ENCODE peak calls at places on chromosomes 7 and 10, in four cellular contexts. Y is HepG2, F is K562, J is GM12878. Z is an unnamed sample.

GRCh38 chr10:74953214-74953613 is 126.8 kb downstream of the KAT6B start:
- DNase-seq in J (no peak), F (no peak), Y (peak), Z (no peak)

GRCh38 chr10:69866688-69867461 is 65.2 kb downstream of the COL13A1 start:
- DNase-seq in J (no peak), Y (no peak), F (no peak), Z (no peak)

GRCh38 chr10:71767420-71768035 is 5.8 kb downstream of the VSIR start:
- DNase-seq in Y (peak), J (no peak), F (no peak), Z (peak)

GRCh38 chr10:103545771-103546281 is 52.3 kb downstream of the NEURL1 start:
- DNase-seq in F (no peak), J (no peak), Y (no peak), Z (no peak)

GRCh38 chr10:22550732-22551131 is 163.6 kb downstream of the PIP4K2A start:
- DNase-seq in J (no peak), Y (peak), F (peak), Z (peak)

GRCh38 chr7:29858080-29858951 is 52.0 kb downstream of the WIPF3 start:
- DNase-seq in F (no peak), J (no peak), Y (no peak), Z (no peak)

GRCh38 chr7:128206017-128206746 is 34.9 kb upstream of the LEP start:
- DNase-seq in F (no peak), Y (no peak), J (no peak), Z (no peak)

GRCh38 chr7:132614428-132615076 is 38.3 kb upstream of the PLXNA4 start:
- DNase-seq in Y (no peak), F (no peak), J (no peak), Z (no peak)

GRCh38 chr7:116626886-116627285 is 45.1 kb upstream of the MET start:
- DNase-seq in Y (no peak), J (no peak), F (no peak), Z (no peak)

GRCh38 chr10:89785095-89785494 is 83.7 kb downstream of the KIF20B start:
- DNase-seq in J (no peak), F (peak), Y (no peak), Z (peak)

GRCh38 chr7:55517191-55517633 is 55.1 kb downstream of the VOPP1 start:
- DNase-seq in F (no peak), J (peak), Y (no peak), Z (no peak)

GRCh38 chr10:132624847-132625839 is 87.6 kb downstream of the INPP5A start:
- DNase-seq in Y (no peak), F (no peak), J (no peak), Z (no peak)

GRCh38 chr7:151599401-151600227 is 79.9 kb upstream of the RHEB start:
- DNase-seq in J (no peak), Y (no peak), F (no peak), Z (peak)
- TF ChIP-seq MYC in J (no peak), Y (no peak), F (no peak), Z (no peak)

DNA sequence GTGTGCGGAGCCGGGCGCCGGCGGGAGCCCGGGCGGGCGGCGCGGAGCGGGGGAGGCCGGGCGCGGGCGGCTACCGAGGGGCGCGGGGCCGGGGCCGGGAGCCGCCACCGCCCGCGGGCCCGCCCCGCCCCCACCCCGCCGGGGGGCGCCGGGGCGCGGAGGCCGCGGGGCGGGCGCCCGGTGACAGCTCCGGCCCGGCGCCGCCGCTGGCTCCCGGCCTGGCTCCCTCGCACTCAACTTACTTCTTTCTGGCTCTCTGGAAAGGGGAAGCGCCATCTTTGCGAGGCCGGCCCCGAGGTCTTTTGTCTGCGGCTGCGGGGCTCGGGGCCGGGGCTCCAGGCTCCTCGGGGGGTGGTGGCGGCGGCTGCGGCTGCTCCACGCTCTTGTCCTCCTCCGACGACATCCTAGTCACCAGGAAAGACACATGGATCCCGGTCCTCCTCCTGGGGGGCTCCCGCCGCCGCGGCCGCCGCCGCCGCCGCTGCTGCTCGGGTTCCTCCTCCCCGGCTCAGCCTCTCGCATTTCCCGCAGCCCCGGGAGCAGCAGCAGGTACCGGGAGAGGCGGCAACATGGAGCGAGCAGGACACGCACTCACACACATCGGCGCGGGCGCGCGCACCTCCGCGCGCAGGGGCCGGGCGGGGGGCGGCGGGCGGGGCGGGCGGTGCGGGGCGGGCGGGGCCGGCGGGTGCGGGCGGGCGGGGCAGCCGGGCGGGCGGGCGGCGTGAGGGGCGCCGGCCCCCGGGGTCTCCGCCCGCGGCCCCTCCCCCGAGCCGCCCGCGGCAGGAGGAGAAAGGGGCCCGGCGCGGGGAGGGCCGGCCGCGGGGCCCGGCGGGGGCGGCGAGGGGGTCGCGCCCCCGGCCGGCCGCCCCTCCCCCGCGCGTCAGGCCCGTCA is at the start of gene KMT2C:
- DNase-seq in F (peak), J (no peak), Y (no peak), Z (no peak)
- TF ChIP-seq POLR2A in F (peak), J (peak), Y (no peak), Z (peak)

DNA sequence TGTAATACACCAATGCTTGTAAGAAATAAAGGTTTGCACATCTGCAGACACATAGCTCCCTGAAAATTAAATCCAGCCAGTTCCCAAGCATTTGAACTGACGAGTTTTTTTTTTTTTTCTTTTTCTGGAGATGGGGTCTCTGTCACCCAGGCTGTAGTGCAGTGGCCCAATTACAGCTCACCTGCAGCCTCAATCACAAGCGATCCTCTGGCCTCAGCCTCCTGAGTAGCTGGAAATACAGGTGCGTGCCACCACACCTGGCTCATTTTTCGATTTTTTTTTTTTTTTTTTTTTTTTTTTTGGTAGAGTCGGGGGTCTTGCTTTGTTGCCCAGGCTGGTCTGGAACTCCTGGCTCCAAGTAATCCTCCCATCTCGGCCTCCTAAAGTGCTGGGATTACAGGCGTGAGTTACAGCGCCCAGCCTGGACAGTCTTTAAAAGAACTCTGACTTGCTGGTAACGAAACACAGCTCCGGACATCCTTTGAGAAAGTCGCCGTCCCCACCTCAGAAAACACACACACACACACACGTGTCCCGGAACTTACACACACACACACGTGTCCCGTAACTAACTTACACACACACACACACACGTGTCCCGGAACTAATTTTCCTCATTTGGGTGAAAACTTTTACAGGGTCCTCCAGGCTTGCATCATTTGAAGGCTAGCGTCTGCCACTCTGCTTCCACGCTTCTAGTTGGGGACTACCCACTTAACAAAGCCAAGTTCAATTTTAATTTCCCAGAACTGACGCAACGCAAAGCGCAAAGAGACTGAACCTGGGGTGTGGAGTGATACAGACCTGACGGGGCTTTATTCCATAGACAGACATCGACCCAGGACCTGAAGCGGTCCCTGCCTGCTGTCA is 18.6 kb downstream of the OCM2 start:
- DNase-seq in F (peak), Y (peak), J (peak), Z (peak)
- TF ChIP-seq CHD2 in F (no peak), Y (no peak), J (no peak), Z (no peak)

DNA sequence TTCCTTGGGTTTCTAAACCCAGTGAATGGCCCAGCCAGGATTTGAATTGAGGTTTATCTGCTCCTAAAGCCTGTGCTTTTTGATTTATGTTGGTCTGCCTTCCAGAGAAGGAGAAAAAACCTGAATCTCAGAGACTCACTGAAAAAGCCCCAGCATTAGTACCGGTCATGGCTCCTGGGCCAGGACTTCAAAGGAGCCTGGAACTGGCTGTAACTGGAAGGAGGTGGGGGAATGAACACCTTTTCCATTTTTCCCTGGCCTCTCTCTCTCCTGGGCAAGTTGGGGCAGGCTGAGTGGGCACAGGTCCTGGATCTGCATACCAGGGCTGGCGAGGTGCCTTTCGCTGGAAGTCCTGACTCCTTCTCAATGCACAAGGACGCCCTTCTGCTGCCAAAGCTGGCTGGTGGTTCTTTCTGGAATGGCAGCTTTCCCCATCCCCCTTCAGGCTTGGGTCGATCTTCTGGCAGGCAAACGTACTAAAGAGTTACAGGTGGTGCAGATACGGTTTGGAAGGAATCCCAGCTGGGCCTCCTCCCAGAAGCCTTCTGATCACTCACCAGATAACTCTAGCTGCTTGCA is 268.2 kb downstream of the PTEN start:
- DNase-seq in Y (no peak), F (no peak), J (no peak), Z (no peak)
- TF ChIP-seq MYC in Y (no peak), F (no peak), J (no peak), Z (no peak)